ENCODE peak calls at places on chromosomes 7 and 10, in ten cellular contexts. G is nephron progenitor cell, V is neural crest cell, C is Calu3, R is right atrium auricular region, U is retinal pigment epithelial cell, S is GM13976, E is GM06990, L is dorsolateral prefrontal cortex, O is astrocyte. M is an unnamed sample.

GRCh38 chr7:22179442-22179879 is 177.5 kb downstream of the RAPGEF5 start:
- DNase-seq in G (no peak), V (no peak), C (no peak), R (no peak), U (no peak), S (no peak), E (no peak), L (no peak), O (peak; percentile 34), M (no peak)

GRCh38 chr7:1055084-1055450 is 10.7 kb downstream of the GPR146 start:
- DNase-seq in G (peak; percentile 28), V (no peak), C (no peak), R (peak; percentile 85), U (no peak), S (no peak), E (no peak), L (peak; percentile 65), O (no peak), M (no peak)

GRCh38 chr7:79653136-79653631 is 199.7 kb upstream of the MAGI2 start:
- DNase-seq in G (no peak), V (no peak), C (no peak), R (no peak), U (no peak), S (no peak), E (no peak), L (no peak), O (no peak), M (no peak)

GRCh38 chr10:32384185-32384584 is 37.2 kb upstream of the EPC1 start:
- DNase-seq in G (no peak), V (no peak), C (no peak), R (no peak), U (no peak), S (no peak), E (no peak), L (no peak), O (no peak), M (no peak)

GRCh38 chr10:17787087-17787942 is 21.8 kb upstream of the MRC1 start:
- DNase-seq in G (no peak), V (no peak), C (no peak), R (no peak), U (peak; percentile 86), S (no peak), E (no peak), L (no peak), O (peak; percentile 97), M (no peak)

GRCh38 chr10:127338391-127339108 is 142.2 kb upstream of the INSYN2A start:
- DNase-seq in G (no peak), V (no peak), C (no peak), R (no peak), U (peak; percentile 45), S (no peak), E (no peak), L (no peak), O (peak; percentile 50), M (no peak)

GRCh38 chr7:32221756-32222155 is 151.5 kb upstream of the PDE1C start:
- DNase-seq in G (no peak), V (no peak), C (no peak), R (no peak), U (no peak), S (no peak), E (no peak), L (no peak), O (no peak), M (no peak)

GRCh38 chr7:130141161-130141857 is 63.9 kb downstream of the TMEM209 start:
- DNase-seq in G (peak; percentile 78), V (peak; percentile 65), C (peak; percentile 61), R (peak; percentile 62), U (peak; percentile 36), S (peak; percentile 68), E (no peak), L (peak; percentile 89), O (peak; percentile 73), M (no peak)

DNA sequence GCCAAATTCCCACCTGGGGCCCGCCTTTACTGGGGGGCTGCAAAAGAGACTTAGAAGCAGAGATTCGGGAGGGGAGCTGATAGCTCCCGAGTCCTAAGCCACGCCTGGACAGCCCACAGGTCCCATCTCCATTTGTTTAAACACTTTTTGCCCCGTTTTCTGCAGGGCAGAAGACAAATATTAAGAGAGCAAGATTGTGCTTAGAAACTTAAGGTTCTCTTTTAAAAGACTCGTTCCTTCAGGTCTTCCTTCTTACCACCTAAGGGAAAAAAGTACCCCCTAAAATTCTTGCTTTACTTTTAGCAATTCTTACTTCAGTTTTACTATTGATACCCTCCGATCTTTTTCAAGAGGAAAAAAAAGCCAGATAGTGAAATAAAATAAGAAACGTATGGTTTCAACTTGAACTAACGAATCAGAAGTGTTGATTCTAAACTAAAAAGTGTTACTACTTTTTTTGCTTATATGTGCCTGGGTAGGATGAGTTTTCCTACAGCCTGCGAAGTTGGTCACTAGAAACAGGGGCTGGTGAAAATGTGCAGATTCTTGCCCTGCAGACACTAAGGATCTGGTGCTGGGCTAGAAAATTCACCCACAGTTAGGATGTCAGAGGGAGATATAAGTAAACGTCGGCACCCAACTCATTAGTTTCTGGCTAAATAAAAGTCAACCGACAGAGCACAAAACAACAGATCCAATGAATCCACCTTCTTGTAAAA is 298.8 kb upstream of the NFE2L3 start:
- DNase-seq in G (no peak), V (no peak), C (no peak), R (no peak), U (no peak), S (no peak), E (no peak), L (no peak), O (no peak), M (no peak)
- TF ChIP-seq CTCF in G (no peak), V (no peak), C (no peak), R (no peak), U (no peak), S (no peak), E (no peak), L (no peak), O (no peak), M (no peak)

GRCh38 chr10:73248259-73248724 is 1.2 kb upstream of the DNAJC9 start:
- DNase-seq in G (no peak), V (no peak), C (no peak), R (no peak), U (no peak), S (no peak), E (no peak), L (no peak), O (no peak), M (no peak)

GRCh38 chr10:73252445-73253225 is at the start of gene MRPS16:
- DNase-seq in G (peak; percentile 89), V (peak; percentile 86), C (peak; percentile 95), R (peak; percentile 96), U (peak; percentile 94), S (peak; percentile 92), E (peak; percentile 92), L (peak; percentile 95), O (peak; percentile 97), M (peak; percentile 92)

GRCh38 chr10:73251683-73252444 is 580 bp downstream of the MRPS16 start:
- DNase-seq in G (no peak), V (no peak), C (no peak), R (no peak), U (no peak), S (no peak), E (peak; percentile 11), L (no peak), O (peak; percentile 6), M (no peak)

GRCh38 chr10:73247509-73248258 is 629 bp upstream of the DNAJC9 start:
- DNase-seq in G (no peak), V (no peak), C (no peak), R (no peak), U (no peak), S (peak; percentile 42), E (peak; percentile 8), L (no peak), O (no peak), M (no peak)

DNA sequence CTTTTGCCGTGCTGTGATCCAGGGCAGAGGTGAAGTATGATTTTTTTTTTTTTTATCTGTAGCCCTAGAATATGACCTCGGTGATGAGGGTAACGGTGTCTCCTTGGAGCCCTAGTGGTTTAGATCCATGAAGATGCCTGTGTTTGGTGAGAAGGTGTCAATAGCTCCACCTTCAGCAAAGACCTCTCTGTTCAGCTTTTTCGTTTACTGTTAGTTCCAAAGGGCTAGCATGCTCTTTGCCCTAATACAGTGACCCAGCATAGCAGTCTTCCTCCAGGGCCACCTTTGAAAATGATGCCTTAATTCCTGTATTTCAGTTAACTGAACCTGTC is 748 bp upstream of the MRPS16 start:
- DNase-seq in G (no peak), V (no peak), C (no peak), R (no peak), U (no peak), S (peak; percentile 45), E (no peak), L (no peak), O (no peak), M (no peak)
- TF ChIP-seq CTCF in G (no peak), V (peak; percentile 11), C (no peak), R (no peak), U (no peak), S (no peak), E (no peak), L (no peak), O (no peak), M (peak; percentile 13)

GRCh38 chr10:103919648-103920025 is 1.7 kb upstream of the STN1 start:
- DNase-seq in G (no peak), V (no peak), C (no peak), R (no peak), U (no peak), S (no peak), E (no peak), L (no peak), O (no peak), M (no peak)

GRCh38 chr10:103923502-103923901 is 5.5 kb upstream of the STN1 start:
- DNase-seq in G (no peak), V (no peak), C (no peak), R (no peak), U (no peak), S (no peak), E (no peak), L (no peak), O (no peak), M (no peak)

GRCh38 chr10:103922659-103923058 is 4.7 kb upstream of the STN1 start:
- DNase-seq in G (no peak), V (no peak), C (no peak), R (no peak), U (no peak), S (no peak), E (no peak), L (no peak), O (no peak), M (no peak)

GRCh38 chr10:103921248-103921647 is 3.3 kb upstream of the STN1 start:
- DNase-seq in G (no peak), V (no peak), C (no peak), R (no peak), U (no peak), S (no peak), E (no peak), L (no peak), O (no peak), M (no peak)

DNA sequence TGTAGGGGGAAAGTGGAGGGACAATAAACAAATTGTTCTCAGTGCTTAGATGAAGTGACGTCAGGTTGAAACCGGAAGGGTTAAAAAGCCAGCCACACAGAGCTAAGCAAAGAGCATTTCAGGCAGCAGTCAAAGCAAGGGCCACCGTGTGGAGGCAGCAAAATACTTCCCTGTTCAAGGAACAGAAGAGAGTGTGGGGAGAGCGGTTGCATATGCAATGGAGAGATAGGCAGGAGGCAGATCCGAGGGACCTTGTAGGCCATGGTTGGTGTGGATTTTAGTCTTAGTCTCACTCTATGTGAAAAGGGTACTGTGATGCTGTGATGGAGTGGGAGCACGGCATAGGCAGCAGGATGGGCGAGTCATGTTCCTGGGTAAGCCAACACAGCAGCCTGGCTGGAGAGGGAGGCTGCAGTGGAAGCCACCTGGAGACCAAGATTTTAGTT is 3.8 kb upstream of the STN1 start:
- DNase-seq in G (no peak), V (peak; percentile 21), C (peak; percentile 36), R (no peak), U (no peak), S (peak; percentile 52), E (peak; percentile 44), L (no peak), O (no peak), M (no peak)
- TF ChIP-seq CTCF in G (no peak), V (no peak), C (no peak), R (no peak), U (peak; percentile 44), S (peak; percentile 26), E (peak; percentile 29), L (peak; percentile 46), O (no peak), M (no peak)

GRCh38 chr7:139127648-139128047 is 18.1 kb upstream of the ZC3HAV1 start:
- DNase-seq in G (no peak), V (no peak), C (no peak), R (no peak), U (no peak), S (no peak), E (no peak), L (no peak), O (no peak), M (no peak)
- TF ChIP-seq CTCF in G (no peak), V (no peak), C (no peak), R (no peak), U (no peak), S (peak; percentile 8), E (no peak), L (no peak), O (no peak), M (no peak)